ENCODE peak calls at places on chromosomes 2 and 18, in six cellular contexts. Z, W, G, D, O and U are unnamed samples.

GRCh38 chr2:54471221-54471711 is 15.1 kb downstream of the SPTBN1 start:
- DNase-seq in Z (no peak), W (no peak), G (no peak), D (no peak), O (peak; percentile 81), U (no peak)

GRCh38 chr2:50840346-50841124 is 191.4 kb downstream of the NRXN1 start:
- DNase-seq in Z (no peak), W (peak; percentile 88), G (no peak), D (no peak), O (no peak), U (no peak)

GRCh38 chr2:148607553-148607952 is 37.0 kb upstream of the EPC2 start:
- DNase-seq in Z (no peak), W (no peak), G (no peak), D (no peak), O (no peak), U (no peak)

GRCh38 chr2:162282765-162283425 is 35.6 kb downstream of the IFIH1 start:
- DNase-seq in Z (no peak), W (no peak), G (no peak), D (no peak), O (no peak), U (no peak)

GRCh38 chr2:217367464-217367863 is 507.6 kb upstream of the TNP1 start:
- DNase-seq in Z (no peak), W (no peak), G (no peak), D (no peak), O (no peak), U (no peak)

GRCh38 chr2:147703171-147703570 is 141.7 kb upstream of the ACVR2A start:
- DNase-seq in Z (no peak), W (no peak), G (no peak), D (no peak), O (no peak), U (no peak)

GRCh38 chr2:67825476-67825875 is 237.3 kb downstream of the C1D start:
- DNase-seq in Z (no peak), W (no peak), G (no peak), D (no peak), O (no peak), U (no peak)

GRCh38 chr18:12686100-12686499 is 16.4 kb downstream of the CEP76 start:
- DNase-seq in Z (no peak), W (peak; percentile 25), G (no peak), D (peak; percentile 11), O (no peak), U (no peak)

GRCh38 chr18:11553098-11553940 is 56.1 kb upstream of the SLC35G4 start:
- DNase-seq in Z (peak; percentile 88), W (peak; percentile 51), G (peak; percentile 13), D (peak; percentile 82), O (peak; percentile 17), U (no peak)

GRCh38 chr2:239751719-239752355 is 273.3 kb downstream of the NDUFA10 start:
- DNase-seq in Z (no peak), W (no peak), G (no peak), D (no peak), O (peak; percentile 24), U (peak; percentile 26)

GRCh38 chr2:60840880-60841279 is 40.5 kb upstream of the REL start:
- DNase-seq in Z (no peak), W (no peak), G (no peak), D (no peak), O (no peak), U (no peak)

GRCh38 chr2:129199501-129199900 is 780.0 kb upstream of the RAB6C start:
- DNase-seq in Z (no peak), W (no peak), G (no peak), D (no peak), O (no peak), U (no peak)

GRCh38 chr2:16016282-16016681 is 75.9 kb downstream of the MYCN start:
- DNase-seq in Z (no peak), W (no peak), G (no peak), D (no peak), O (no peak), U (no peak)

GRCh38 chr2:20515293-20516220 is 68.7 kb downstream of the RHOB start:
- DNase-seq in Z (no peak), W (no peak), G (no peak), D (no peak), O (no peak), U (no peak)

GRCh38 chr2:101884423-101884822 is 107.3 kb upstream of the IL1R2 start:
- DNase-seq in Z (no peak), W (no peak), G (peak; percentile 7), D (no peak), O (no peak), U (no peak)

GRCh38 chr2:239819091-239819973 is 205.8 kb downstream of the NDUFA10 start:
- DNase-seq in Z (peak; percentile 27), W (no peak), G (no peak), D (no peak), O (no peak), U (no peak)

GRCh38 chr2:170715932-170716777 is 1.0 kb downstream of the SP5 start:
- DNase-seq in Z (peak; percentile 86), W (no peak), G (no peak), D (peak; percentile 52), O (peak; percentile 20), U (peak; percentile 11)

GRCh38 chr2:19868705-19869550 is 32.9 kb downstream of the TTC32 start:
- DNase-seq in Z (peak; percentile 85), W (no peak), G (no peak), D (peak; percentile 65), O (peak; percentile 32), U (peak; percentile 74)

GRCh38 chr2:109059474-109060165 is 69.4 kb upstream of the SH3RF3 start:
- DNase-seq in Z (no peak), W (no peak), G (no peak), D (no peak), O (no peak), U (no peak)

GRCh38 chr2:85436836-85437487 is 18.4 kb downstream of the SH2D6 start:
- DNase-seq in Z (peak; percentile 68), W (no peak), G (no peak), D (no peak), O (no peak), U (no peak)

GRCh38 chr2:51526766-51527165 is 494.8 kb upstream of the NRXN1 start:
- DNase-seq in Z (no peak), W (no peak), G (no peak), D (no peak), O (no peak), U (no peak)

GRCh38 chr2:136905779-136906178 is 140.4 kb downstream of the THSD7B start:
- DNase-seq in Z (peak; percentile 55), W (no peak), G (no peak), D (peak; percentile 39), O (no peak), U (no peak)

GRCh38 chr18:27366151-27366550 is 181.0 kb upstream of the CHST9 start:
- DNase-seq in Z (no peak), W (no peak), G (no peak), D (no peak), O (no peak), U (no peak)

GRCh38 chr2:157971702-157972101 is 95.6 kb upstream of the ACVR1 start:
- DNase-seq in Z (no peak), W (no peak), G (no peak), D (no peak), O (no peak), U (no peak)

GRCh38 chr2:70477473-70477872 is 76.2 kb downstream of the TGFA start:
- DNase-seq in Z (peak; percentile 91), W (peak; percentile 42), G (no peak), D (peak; percentile 87), O (no peak), U (no peak)

GRCh38 chr2:168784993-168785392 is 17.4 kb upstream of the NOSTRIN start:
- DNase-seq in Z (no peak), W (no peak), G (no peak), D (no peak), O (no peak), U (no peak)

GRCh38 chr2:229434131-229434530 is 163.0 kb upstream of the PID1 start:
- DNase-seq in Z (no peak), W (no peak), G (no peak), D (no peak), O (no peak), U (no peak)

GRCh38 chr2:229425573-229425972 is 154.5 kb upstream of the PID1 start:
- DNase-seq in Z (no peak), W (no peak), G (no peak), D (no peak), O (no peak), U (no peak)

GRCh38 chr2:229433351-229433750 is 162.3 kb upstream of the PID1 start:
- DNase-seq in Z (no peak), W (no peak), G (no peak), D (no peak), O (no peak), U (no peak)

GRCh38 chr2:229429529-229430067 is 158.5 kb upstream of the PID1 start:
- DNase-seq in Z (no peak), W (no peak), G (no peak), D (no peak), O (no peak), U (no peak)

GRCh38 chr2:229431331-229431954 is 160.4 kb upstream of the PID1 start:
- DNase-seq in Z (no peak), W (no peak), G (peak; percentile 19), D (peak; percentile 89), O (no peak), U (no peak)
- H3K4me3 ChIP-seq in Z (no peak overlapping the region), W (no peak overlapping the region), G (no peak overlapping the region), D (no peak overlapping the region), O (no peak overlapping the region), U (no peak overlapping the region)

DNA sequence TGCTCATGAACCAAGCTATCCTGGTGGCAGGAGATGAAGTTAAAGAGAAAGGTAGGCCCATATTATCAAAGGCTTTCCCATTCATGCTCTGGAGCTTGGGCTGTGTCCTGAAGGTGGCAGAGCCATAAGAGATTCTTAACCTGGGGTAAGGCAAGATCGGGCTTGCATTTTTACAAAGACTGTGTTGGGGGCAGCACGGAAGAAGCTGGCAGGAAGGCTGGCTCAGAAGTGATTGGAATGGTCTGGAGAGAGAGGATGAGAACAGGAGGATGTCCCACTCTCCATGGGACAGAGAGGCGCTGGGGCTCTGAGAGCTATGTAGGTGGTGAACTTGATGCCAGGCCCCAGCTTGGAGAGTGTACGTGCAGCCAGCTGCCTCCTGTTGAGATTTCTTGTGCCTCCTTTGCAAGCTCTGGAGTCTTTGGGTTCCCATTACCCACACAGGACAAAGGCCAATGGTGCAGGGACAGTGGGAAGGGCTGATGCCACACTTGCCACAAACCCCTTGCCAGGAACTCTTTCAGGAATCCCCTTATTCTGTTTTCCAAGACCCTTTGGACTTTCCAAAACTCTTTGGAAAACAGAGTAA is 40.6 kb upstream of the FZD5 start:
- DNase-seq in Z (peak; percentile 67), W (no peak), G (no peak), D (peak; percentile 11), O (no peak), U (no peak)
- H3K4me3 ChIP-seq in Z (peak overlapping the region; percentile 41), W (no peak overlapping the region), G (no peak overlapping the region), D (no peak overlapping the region), O (no peak overlapping the region), U (no peak overlapping the region)

GRCh38 chr2:126042089-126042488 is 613.9 kb upstream of the GYPC start:
- DNase-seq in Z (no peak), W (no peak), G (no peak), D (no peak), O (no peak), U (no peak)

GRCh38 chr2:126041648-126042047 is 614.3 kb upstream of the GYPC start:
- DNase-seq in Z (no peak), W (no peak), G (no peak), D (no peak), O (no peak), U (no peak)

GRCh38 chr2:126038901-126039300 is 617.1 kb upstream of the GYPC start:
- DNase-seq in Z (no peak), W (no peak), G (no peak), D (no peak), O (no peak), U (no peak)
- H3K4me3 ChIP-seq in Z (no peak overlapping the region), W (no peak overlapping the region), G (no peak overlapping the region), D (no peak overlapping the region), O (no peak overlapping the region), U (no peak overlapping the region)

GRCh38 chr2:196638765-196639164 is 750 bp upstream of the CCDC150 start:
- DNase-seq in Z (no peak), W (no peak), G (no peak), D (no peak), O (peak; percentile 7), U (no peak)
- H3K4me3 ChIP-seq in Z (peak overlapping the region; percentile 97), W (peak overlapping the region; percentile 1), G (peak overlapping the region; percentile 73), D (peak overlapping the region; percentile 67), O (no peak overlapping the region), U (peak overlapping the region; percentile 86)